ENCODE peak calls at places on chromosomes 6 and 20, in eight cellular contexts. L is astrocyte of the cerebellum, I is lung, H is colonic mucosa, U is HS-27A, P is RPMI7951, Z is progenitor cell of endocrine pancreas, W is activated T-cell treated with anti-CD3 and anti-CD28 coated beads for 24 hours. J is an unnamed sample.

GRCh38 chr6:36610576-36611336 is 16.6 kb downstream of the SRSF3 start:
- DNase-seq in I (no peak), W (no peak), L (no peak), P (no peak), U (no peak), Z (no peak), H (no peak), J (no peak)

GRCh38 chr6:169884158-169884557 is 132.7 kb downstream of the ERMARD start:
- DNase-seq in Z (no peak), U (no peak), H (no peak), L (no peak), W (no peak), I (no peak), P (no peak), J (no peak)

GRCh38 chr6:82902290-82902689 is 163.4 kb downstream of the UBE3D start:
- DNase-seq in H (no peak), L (no peak), I (no peak), W (no peak), Z (no peak), U (no peak), P (no peak), J (no peak)

GRCh38 chr6:137147195-137147594 is 26.2 kb downstream of the IL22RA2 start:
- DNase-seq in L (no peak), U (no peak), W (no peak), I (no peak), Z (no peak), P (no peak), H (no peak), J (no peak)

GRCh38 chr6:139436521-139437348 is 62.3 kb upstream of the CITED2 start:
- DNase-seq in W (no peak), L (peak; percentile 34), Z (no peak), I (no peak), P (peak; percentile 77), H (no peak), U (peak; percentile 43), J (no peak)

GRCh38 chr6:223763-224162 is 68.5 kb upstream of the DUSP22 start:
- DNase-seq in Z (no peak), I (no peak), W (no peak), L (no peak), P (no peak), H (no peak), U (no peak), J (no peak)

GRCh38 chr20:34213213-34213612 is 28.0 kb upstream of the ASIP start:
- DNase-seq in W (no peak), P (no peak), I (no peak), U (no peak), L (no peak), H (no peak), Z (no peak), J (no peak)

GRCh38 chr20:3818155-3819151 is 1.9 kb upstream of the AP5S1 start:
- DNase-seq in L (peak; percentile 59), H (peak; percentile 86), I (peak; percentile 80), P (peak; percentile 96), U (no peak), Z (peak; percentile 69), W (no peak), J (peak; percentile 31)

GRCh38 chr20:57662028-57662312 is 41.7 kb upstream of the ZBP1 start:
- DNase-seq in P (no peak), I (no peak), Z (no peak), U (no peak), W (no peak), H (peak; percentile 9), L (no peak), J (no peak)

GRCh38 chr6:85390775-85391174 is 59.1 kb upstream of the NT5E start:
- DNase-seq in H (no peak), Z (no peak), P (peak; percentile 28), W (no peak), L (no peak), I (no peak), U (no peak), J (no peak)

GRCh38 chr6:91088976-91089375 is 502.1 kb upstream of the MAP3K7 start:
- DNase-seq in I (no peak), L (no peak), H (no peak), W (no peak), P (no peak), U (no peak), Z (no peak), J (no peak)

GRCh38 chr6:104525677-104526322 is 333.9 kb downstream of the HACE1 start:
- DNase-seq in I (peak; percentile 72), W (peak; percentile 57), L (peak; percentile 45), Z (peak; percentile 60), H (peak; percentile 69), U (no peak), P (peak; percentile 68), J (peak; percentile 12)

GRCh38 chr6:88177961-88178464 is 11.9 kb upstream of the CNR1 start:
- DNase-seq in U (no peak), P (peak; percentile 62), I (no peak), Z (no peak), L (no peak), W (no peak), H (no peak), J (no peak)

GRCh38 chr6:11370191-11371018 is 137.9 kb upstream of the NEDD9 start:
- DNase-seq in I (no peak), H (no peak), L (no peak), W (no peak), U (no peak), P (no peak), Z (no peak), J (no peak)

GRCh38 chr6:56652231-56652630 is 9.5 kb upstream of the DST start:
- DNase-seq in I (no peak), L (peak; percentile 20), W (no peak), H (no peak), P (no peak), Z (no peak), U (no peak), J (no peak)

GRCh38 chr6:52603000-52603795 is 26.3 kb upstream of the TRAM2 start:
- DNase-seq in W (no peak), I (no peak), P (peak; percentile 80), L (no peak), H (no peak), U (peak; percentile 77), Z (no peak), J (peak; percentile 16)

GRCh38 chr6:161233986-161234620 is 39.8 kb downstream of the AGPAT4 start:
- DNase-seq in U (no peak), L (peak; percentile 89), Z (no peak), W (no peak), P (peak; percentile 97), H (peak; percentile 56), I (peak; percentile 54), J (peak; percentile 86)

GRCh38 chr6:108250240-108250866 is 10.5 kb downstream of the SNX3 start:
- DNase-seq in U (no peak), L (no peak), Z (no peak), H (no peak), W (no peak), P (peak; percentile 13), I (no peak), J (no peak)

GRCh38 chr20:14521436-14521835 is 184.0 kb upstream of the FLRT3 start:
- DNase-seq in L (no peak), H (no peak), Z (no peak), W (no peak), P (peak; percentile 7), U (no peak), I (no peak), J (no peak)

J was measured in T1000.